ENCODE peak calls at places on chromosomes 1 and 21, in eight cellular contexts. S, V, E, K, R, H, N and X are unnamed samples.

GRCh38 chr1:89670711-89671110 is 37.8 kb downstream of the LRRC8C start:
- DNase-seq in S (no peak), V (no peak), E (no peak), K (no peak), R (no peak), H (no peak), N (no peak), X (no peak)

GRCh38 chr1:36182734-36183133 is 26.8 kb downstream of the MAP7D1 start:
- DNase-seq in S (no peak), V (no peak), E (no peak), K (no peak), R (no peak), H (no peak), N (no peak), X (no peak)

GRCh38 chr1:2061065-2061778 is 11.0 kb downstream of the PRKCZ start:
- DNase-seq in S (no peak), V (no peak), E (peak; percentile 58), K (no peak), R (no peak), H (no peak), N (peak; percentile 91), X (no peak)

GRCh38 chr1:16498573-16499359 is 15.3 kb downstream of the RNU1-1 start:
- DNase-seq in S (peak; percentile 97), V (peak; percentile 93), E (peak; percentile 95), K (peak; percentile 93), R (peak; percentile 87), H (peak; percentile 75), N (peak; percentile 89), X (peak; percentile 88)

GRCh38 chr1:226640288-226640687 is 91.7 kb downstream of the STUM start:
- DNase-seq in S (no peak), V (no peak), E (peak; percentile 51), K (no peak), R (no peak), H (no peak), N (no peak), X (no peak)

GRCh38 chr1:198678301-198678836 is 39.5 kb downstream of the PTPRC start:
- DNase-seq in S (no peak), V (no peak), E (no peak), K (no peak), R (no peak), H (no peak), N (no peak), X (no peak)

GRCh38 chr1:91148641-91149069 is 126.8 kb upstream of the ZNF644 start:
- DNase-seq in S (no peak), V (no peak), E (no peak), K (no peak), R (no peak), H (no peak), N (no peak), X (no peak)

GRCh38 chr1:214281902-214282695 is 1.1 kb downstream of the SMYD2 start:
- DNase-seq in S (peak; percentile 13), V (peak; percentile 57), E (no peak), K (no peak), R (no peak), H (peak; percentile 39), N (peak; percentile 57), X (no peak)

GRCh38 chr1:19666139-19666465 is 1.4 kb downstream of the HTR6 start:
- DNase-seq in S (no peak), V (no peak), E (no peak), K (no peak), R (no peak), H (no peak), N (no peak), X (no peak)

GRCh38 chr21:34243562-34243961 is 120.2 kb upstream of the KCNE2 start:
- DNase-seq in S (peak; percentile 51), V (peak; percentile 27), E (no peak), K (no peak), R (no peak), H (no peak), N (peak; percentile 29), X (no peak)

GRCh38 chr1:202130275-202130646 is 7.5 kb downstream of the GPR37L1 start:
- DNase-seq in S (no peak), V (no peak), E (no peak), K (no peak), R (no peak), H (no peak), N (no peak), X (no peak)
- H3K4me1 ChIP-seq in S (no peaks in the 10 kb centered on the region), V (peaks cover 24% of the 10 kb centered on the region), E (peaks cover 4% of the 10 kb centered on the region), K (peaks cover 20% of the 10 kb centered on the region), R (no peaks in the 10 kb centered on the region), H (peaks cover 5% of the 10 kb centered on the region), N (no peaks in the 10 kb centered on the region), X (peaks cover 16% of the 10 kb centered on the region)

DNA sequence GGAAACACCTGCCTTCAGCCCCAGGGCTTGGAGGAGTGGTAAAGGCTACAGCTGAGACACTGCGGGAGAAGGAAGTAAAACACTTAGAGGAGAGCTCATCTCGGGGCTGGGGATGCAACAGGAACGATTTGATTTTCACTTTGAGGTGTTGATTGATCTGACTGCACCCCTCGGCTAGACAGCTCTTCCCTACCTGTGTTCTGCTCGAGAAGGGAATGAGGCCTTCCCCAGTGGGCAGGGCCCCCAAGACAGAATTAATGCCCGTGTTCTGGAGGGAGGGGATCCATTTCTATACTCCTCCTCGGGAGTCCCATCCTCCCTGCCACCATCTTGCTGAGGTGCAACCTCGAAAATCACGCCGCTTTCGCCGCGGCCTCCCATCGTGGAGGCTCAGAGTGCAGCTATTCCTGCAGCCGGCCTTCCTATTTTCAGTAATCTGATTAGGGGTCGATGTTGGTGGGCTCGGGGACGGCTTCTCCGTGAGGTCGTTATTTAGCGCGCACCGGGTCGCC is 2.4 kb downstream of the ATP2B4 start:
- DNase-seq in S (no peak), V (no peak), E (no peak), K (no peak), R (no peak), H (no peak), N (no peak), X (no peak)
- H3K4me1 ChIP-seq in S (peaks cover 29% of the 10 kb centered on the region), V (peaks cover 58% of the 10 kb centered on the region), E (no peaks in the 10 kb centered on the region), K (peaks cover 20% of the 10 kb centered on the region), R (peaks cover 52% of the 10 kb centered on the region), H (peaks cover 28% of the 10 kb centered on the region), N (peaks cover 16% of the 10 kb centered on the region), X (peaks cover 3% of the 10 kb centered on the region)

DNA sequence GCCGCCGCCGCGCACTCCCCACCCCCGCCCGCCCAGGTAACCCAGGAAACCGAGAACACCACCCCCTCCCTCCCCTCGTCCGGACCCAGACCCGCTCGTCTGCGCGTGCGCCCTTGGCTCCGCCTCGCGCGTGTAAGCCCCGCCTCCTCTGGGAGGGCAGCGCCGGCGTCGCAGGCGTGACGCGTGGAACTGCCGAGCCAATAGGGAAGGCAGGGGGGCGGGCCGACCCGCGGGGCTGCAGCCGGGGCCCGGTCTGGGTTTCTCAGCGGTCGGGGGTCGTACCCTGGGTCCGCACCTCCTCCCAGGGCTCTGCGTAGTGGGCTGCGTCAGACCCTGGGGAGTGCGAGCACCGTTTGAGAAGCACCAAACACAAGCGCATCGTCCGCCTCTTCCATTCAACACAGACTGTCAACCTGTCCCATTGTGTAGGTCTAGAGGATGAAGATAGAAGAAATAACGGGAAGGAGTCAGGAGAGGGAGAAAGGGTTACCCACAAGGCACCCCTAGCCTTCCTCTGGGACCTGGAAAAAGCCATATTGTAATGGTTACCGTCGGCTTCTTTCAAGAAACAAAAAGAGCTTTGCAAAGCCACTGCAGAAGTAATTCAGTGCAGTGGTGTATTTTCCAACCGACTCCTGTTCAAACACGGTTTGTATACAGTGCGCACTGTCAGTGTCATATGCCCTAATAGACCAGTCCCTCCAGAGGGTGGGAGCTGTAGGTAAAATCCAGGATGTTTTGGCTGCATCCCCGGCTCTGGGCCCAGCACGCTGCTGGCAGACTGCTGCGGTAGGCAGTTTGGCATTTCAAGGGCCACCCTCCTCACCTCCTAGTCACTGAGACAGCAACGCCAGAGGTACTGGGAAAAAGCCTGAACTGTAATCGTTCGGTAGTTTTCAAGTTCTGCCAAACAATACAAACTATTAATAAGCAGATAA is 476 bp upstream of the LYST start:
- DNase-seq in S (peak; percentile 98), V (peak; percentile 98), E (peak; percentile 99), K (peak; percentile 98), R (peak; percentile 91), H (peak; percentile 83), N (peak; percentile 96), X (peak; percentile 96)
- H3K4me1 ChIP-seq in S (no peaks in the 10 kb centered on the region), V (peaks cover 38% of the 10 kb centered on the region), E (no peaks in the 10 kb centered on the region), K (peaks cover 3% of the 10 kb centered on the region), R (peaks cover 24% of the 10 kb centered on the region), H (peaks cover 10% of the 10 kb centered on the region), N (peaks cover 9% of the 10 kb centered on the region), X (no peaks in the 10 kb centered on the region)

DNA sequence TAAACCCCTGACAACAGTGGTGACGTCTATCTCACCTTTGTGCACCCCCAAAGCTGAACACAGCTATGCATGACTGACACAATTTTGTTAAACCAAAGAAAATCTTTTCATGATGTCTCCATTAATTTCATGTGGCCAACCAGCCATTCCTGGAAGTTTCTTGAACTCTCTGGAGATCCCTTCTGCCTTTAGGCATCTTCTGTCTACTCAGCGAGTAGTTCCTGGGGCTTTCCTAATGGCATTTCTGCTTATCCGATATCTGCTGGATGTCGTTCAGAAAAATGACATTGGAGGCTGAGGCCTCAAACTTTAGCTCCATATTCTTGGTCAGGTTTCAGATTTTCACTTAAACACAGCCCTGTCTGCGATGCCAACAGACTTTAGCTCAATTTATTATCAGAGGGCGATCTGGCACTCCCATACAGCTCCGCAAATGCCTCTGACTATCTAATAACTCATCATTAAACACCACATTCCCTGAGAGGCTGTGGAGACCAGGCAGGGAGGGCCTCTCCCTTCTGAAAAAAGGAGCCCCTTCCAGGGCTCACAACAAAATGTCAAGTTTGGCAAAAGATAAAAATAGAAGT is 46.4 kb upstream of the ETS2 start:
- DNase-seq in S (no peak), V (no peak), E (no peak), K (no peak), R (no peak), H (no peak), N (no peak), X (no peak)
- H3K4me1 ChIP-seq in S (peaks cover 33% of the 10 kb centered on the region), V (peaks cover 10% of the 10 kb centered on the region), E (no peaks in the 10 kb centered on the region), K (peaks cover 5% of the 10 kb centered on the region), R (peaks cover 61% of the 10 kb centered on the region), H (peaks cover 25% of the 10 kb centered on the region), N (peaks cover 3% of the 10 kb centered on the region), X (no peaks in the 10 kb centered on the region)

DNA sequence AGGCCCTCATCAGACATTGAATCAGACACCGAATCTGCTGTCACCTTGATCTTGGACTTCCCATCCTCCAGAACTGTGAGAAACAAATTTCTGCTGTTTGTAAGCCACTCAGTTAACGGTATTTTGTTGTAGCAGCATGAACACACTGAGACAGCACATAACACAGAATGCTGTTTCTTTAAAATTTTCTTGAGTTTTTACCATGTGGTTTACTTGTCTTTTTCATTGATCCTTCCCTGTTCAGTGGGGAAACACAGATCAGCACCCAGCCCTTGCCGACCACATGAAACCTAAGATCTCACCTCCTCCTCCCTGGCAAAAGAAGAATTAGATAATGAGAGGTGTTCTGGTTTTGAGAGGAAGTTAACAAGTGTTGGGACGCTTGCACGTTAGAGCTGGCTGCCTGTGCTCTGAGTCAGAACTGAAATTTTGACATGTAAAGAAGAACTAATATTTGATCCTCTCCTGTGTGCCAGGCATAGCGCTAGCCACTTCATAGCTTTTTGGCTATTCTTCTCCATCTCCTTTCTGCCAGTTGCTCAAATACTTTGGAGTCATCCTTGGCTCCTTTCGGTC is 179.6 kb downstream of the DHRS3 start:
- DNase-seq in S (no peak), V (no peak), E (no peak), K (no peak), R (no peak), H (no peak), N (no peak), X (no peak)
- H3K4me1 ChIP-seq in S (peaks cover 13% of the 10 kb centered on the region), V (peaks cover 17% of the 10 kb centered on the region), E (peaks cover 5% of the 10 kb centered on the region), K (peaks cover 15% of the 10 kb centered on the region), R (peaks cover 53% of the 10 kb centered on the region), H (peaks cover 55% of the 10 kb centered on the region), N (peaks cover 25% of the 10 kb centered on the region), X (peaks cover 11% of the 10 kb centered on the region)

GRCh38 chr21:45820171-45821091 is 161.1 kb upstream of the COL6A1 start:
- DNase-seq in S (peak; percentile 94), V (peak; percentile 75), E (peak; percentile 85), K (peak; percentile 86), R (peak; percentile 76), H (peak; percentile 78), N (peak; percentile 74), X (peak; percentile 70)
- H3K4me1 ChIP-seq in S (peaks cover 4% of the 10 kb centered on the region), V (no peaks in the 10 kb centered on the region), E (no peaks in the 10 kb centered on the region), K (peaks cover 4% of the 10 kb centered on the region), R (peaks cover 36% of the 10 kb centered on the region), H (peaks cover 28% of the 10 kb centered on the region), N (no peaks in the 10 kb centered on the region), X (no peaks in the 10 kb centered on the region)